ENCODE peak calls at places on chromosomes 16 and 17, in five cellular contexts. One of them, this sample, is unnamed.

GRCh38 chr16:19167710-19168172 is 299 bp upstream of the SYT17 start:
- DNase-seq in hypothalamus: peak
- DNase-seq in aorta: peak
- DNase-seq in NCI-H1436: peak
- DNase-seq in right cardiac atrium: peak
- DNase-seq in this sample: peak

GRCh38 chr17:12085076-12085949 is 64.6 kb downstream of the MAP2K4 start:
- DNase-seq in hypothalamus: no peak
- DNase-seq in NCI-H1436: no peak
- DNase-seq in aorta: no peak
- DNase-seq in right cardiac atrium: no peak
- DNase-seq in this sample: no peak

GRCh38 chr17:57838857-57839570 is 10.8 kb downstream of the MRPS23 start:
- DNase-seq in right cardiac atrium: no peak
- DNase-seq in NCI-H1436: no peak
- DNase-seq in aorta: no peak
- DNase-seq in hypothalamus: no peak
- DNase-seq in this sample: no peak

GRCh38 chr16:28477311-28477920 is 5.3 kb upstream of the NPIPB7 start:
- DNase-seq in hypothalamus: no peak
- DNase-seq in right cardiac atrium: no peak
- DNase-seq in NCI-H1436: no peak
- DNase-seq in aorta: peak
- DNase-seq in this sample: no peak

GRCh38 chr17:63967953-63968352 is 4.8 kb downstream of the SCN4A start:
- DNase-seq in hypothalamus: no peak
- DNase-seq in aorta: no peak
- DNase-seq in NCI-H1436: no peak
- DNase-seq in right cardiac atrium: no peak
- DNase-seq in this sample: no peak

GRCh38 chr17:56817066-56817465 is 16.7 kb downstream of the C17orf67 start:
- DNase-seq in aorta: no peak
- DNase-seq in right cardiac atrium: no peak
- DNase-seq in NCI-H1436: no peak
- DNase-seq in hypothalamus: no peak
- DNase-seq in this sample: no peak

GRCh38 chr16:2019500-2019899 is at the start of gene NPW:
- DNase-seq in hypothalamus: no peak
- DNase-seq in NCI-H1436: peak
- DNase-seq in right cardiac atrium: peak
- DNase-seq in aorta: no peak
- DNase-seq in this sample: peak

GRCh38 chr17:66678061-66678460 is 156.9 kb upstream of the CACNG5 start:
- DNase-seq in NCI-H1436: no peak
- DNase-seq in right cardiac atrium: no peak
- DNase-seq in hypothalamus: no peak
- DNase-seq in aorta: no peak
- DNase-seq in this sample: no peak